ENCODE peak calls at places on chromosomes 6 and 20, in ten cellular contexts. One of them, this sample, is unnamed.

GRCh38 chr20:58996226-58996611 is 10.8 kb downstream of the CTSZ start:
- DNase-seq in epithelial cell of esophagus: no peak
- DNase-seq in activated CD8-positive, alpha-beta T cell treated with anti-CD3 and anti-CD28 coated beads for 36 hours: no peak
- DNase-seq in HepG2: no peak
- DNase-seq in ascending aorta: no peak
- DNase-seq in IMR-90: no peak
- DNase-seq in esophagus muscularis mucosa: no peak
- DNase-seq in lung: no peak
- DNase-seq in lower lobe of right lung: no peak
- DNase-seq in HFFc6: no peak
- DNase-seq in this sample: no peak

GRCh38 chr6:9405369-9405768 is 970.0 kb upstream of the SLC35B3 start:
- DNase-seq in HFFc6: peak; percentile 83
- DNase-seq in esophagus muscularis mucosa: no peak
- DNase-seq in IMR-90: peak; percentile 91
- DNase-seq in epithelial cell of esophagus: peak; percentile 91
- DNase-seq in HepG2: no peak
- DNase-seq in ascending aorta: no peak
- DNase-seq in lung: no peak
- DNase-seq in lower lobe of right lung: no peak
- DNase-seq in activated CD8-positive, alpha-beta T cell treated with anti-CD3 and anti-CD28 coated beads for 36 hours: no peak
- DNase-seq in this sample: no peak

GRCh38 chr6:22082278-22082677 is 214.6 kb downstream of the PRL start:
- DNase-seq in activated CD8-positive, alpha-beta T cell treated with anti-CD3 and anti-CD28 coated beads for 36 hours: no peak
- DNase-seq in HepG2: no peak
- DNase-seq in ascending aorta: no peak
- DNase-seq in HFFc6: no peak
- DNase-seq in lower lobe of right lung: no peak
- DNase-seq in IMR-90: peak; percentile 65
- DNase-seq in esophagus muscularis mucosa: no peak
- DNase-seq in epithelial cell of esophagus: peak; percentile 12
- DNase-seq in lung: no peak
- DNase-seq in this sample: no peak

GRCh38 chr6:155121699-155122098 is 126.6 kb downstream of the TIAM2 start:
- DNase-seq in epithelial cell of esophagus: no peak
- DNase-seq in HepG2: no peak
- DNase-seq in esophagus muscularis mucosa: no peak
- DNase-seq in lung: no peak
- DNase-seq in HFFc6: peak; percentile 28
- DNase-seq in ascending aorta: no peak
- DNase-seq in activated CD8-positive, alpha-beta T cell treated with anti-CD3 and anti-CD28 coated beads for 36 hours: no peak
- DNase-seq in lower lobe of right lung: no peak
- DNase-seq in IMR-90: no peak
- DNase-seq in this sample: no peak

GRCh38 chr6:129280719-129281118 is 397.8 kb downstream of the LAMA2 start:
- DNase-seq in IMR-90: no peak
- DNase-seq in HepG2: no peak
- DNase-seq in epithelial cell of esophagus: no peak
- DNase-seq in lower lobe of right lung: no peak
- DNase-seq in activated CD8-positive, alpha-beta T cell treated with anti-CD3 and anti-CD28 coated beads for 36 hours: peak; percentile 53
- DNase-seq in esophagus muscularis mucosa: no peak
- DNase-seq in ascending aorta: no peak
- DNase-seq in lung: no peak
- DNase-seq in HFFc6: no peak
- DNase-seq in this sample: no peak

GRCh38 chr6:156720739-156721714 is 56.2 kb upstream of the ARID1B start:
- DNase-seq in esophagus muscularis mucosa: no peak
- DNase-seq in activated CD8-positive, alpha-beta T cell treated with anti-CD3 and anti-CD28 coated beads for 36 hours: no peak
- DNase-seq in ascending aorta: no peak
- DNase-seq in epithelial cell of esophagus: peak; percentile 87
- DNase-seq in IMR-90: peak; percentile 31
- DNase-seq in HepG2: peak; percentile 24
- DNase-seq in lower lobe of right lung: peak; percentile 65
- DNase-seq in lung: peak; percentile 58
- DNase-seq in HFFc6: no peak
- DNase-seq in this sample: peak; percentile 52

GRCh38 chr6:344816-345340 is 46.7 kb upstream of the IRF4 start:
- DNase-seq in HFFc6: no peak
- DNase-seq in esophagus muscularis mucosa: no peak
- DNase-seq in HepG2: no peak
- DNase-seq in IMR-90: peak; percentile 53
- DNase-seq in lung: no peak
- DNase-seq in ascending aorta: no peak
- DNase-seq in activated CD8-positive, alpha-beta T cell treated with anti-CD3 and anti-CD28 coated beads for 36 hours: no peak
- DNase-seq in epithelial cell of esophagus: no peak
- DNase-seq in lower lobe of right lung: peak; percentile 41
- DNase-seq in this sample: no peak

GRCh38 chr20:63782051-63782471 is 42.5 kb downstream of the SLC2A4RG start:
- DNase-seq in activated CD8-positive, alpha-beta T cell treated with anti-CD3 and anti-CD28 coated beads for 36 hours: peak; percentile 80
- DNase-seq in lower lobe of right lung: no peak
- DNase-seq in epithelial cell of esophagus: no peak
- DNase-seq in esophagus muscularis mucosa: no peak
- DNase-seq in HepG2: peak; percentile 60
- DNase-seq in HFFc6: no peak
- DNase-seq in lung: no peak
- DNase-seq in IMR-90: no peak
- DNase-seq in ascending aorta: no peak
- DNase-seq in this sample: no peak

GRCh38 chr6:167079853-167080297 is 43.0 kb upstream of the CCR6 start:
- DNase-seq in IMR-90: no peak
- DNase-seq in HFFc6: no peak
- DNase-seq in ascending aorta: no peak
- DNase-seq in lower lobe of right lung: no peak
- DNase-seq in esophagus muscularis mucosa: no peak
- DNase-seq in lung: no peak
- DNase-seq in HepG2: no peak
- DNase-seq in activated CD8-positive, alpha-beta T cell treated with anti-CD3 and anti-CD28 coated beads for 36 hours: peak; percentile 88
- DNase-seq in epithelial cell of esophagus: no peak
- DNase-seq in this sample: peak; percentile 83

GRCh38 chr6:15512126-15512525 is 150.7 kb downstream of the DTNBP1 start:
- DNase-seq in lung: no peak
- DNase-seq in HepG2: peak; percentile 41
- DNase-seq in activated CD8-positive, alpha-beta T cell treated with anti-CD3 and anti-CD28 coated beads for 36 hours: no peak
- DNase-seq in lower lobe of right lung: no peak
- DNase-seq in ascending aorta: no peak
- DNase-seq in esophagus muscularis mucosa: no peak
- DNase-seq in HFFc6: no peak
- DNase-seq in IMR-90: no peak
- DNase-seq in epithelial cell of esophagus: no peak
- DNase-seq in this sample: no peak
- TF ChIP-seq CTCF in lung: no peak
- TF ChIP-seq CTCF in HepG2: peak; percentile 71
- TF ChIP-seq CTCF in activated CD8-positive, alpha-beta T cell treated with anti-CD3 and anti-CD28 coated beads for 36 hours: no peak
- TF ChIP-seq CTCF in lower lobe of right lung: no peak
- TF ChIP-seq CTCF in ascending aorta: no peak
- TF ChIP-seq CTCF in esophagus muscularis mucosa: no peak
- TF ChIP-seq CTCF in HFFc6: peak; percentile 37
- TF ChIP-seq CTCF in IMR-90: no peak
- TF ChIP-seq CTCF in epithelial cell of esophagus: no peak
- TF ChIP-seq CTCF in this sample: no peak

GRCh38 chr20:33503564-33503963 is 13.7 kb downstream of the CBFA2T2 start:
- DNase-seq in lung: no peak
- DNase-seq in esophagus muscularis mucosa: no peak
- DNase-seq in HepG2: no peak
- DNase-seq in lower lobe of right lung: no peak
- DNase-seq in ascending aorta: no peak
- DNase-seq in epithelial cell of esophagus: no peak
- DNase-seq in HFFc6: no peak
- DNase-seq in IMR-90: no peak
- DNase-seq in activated CD8-positive, alpha-beta T cell treated with anti-CD3 and anti-CD28 coated beads for 36 hours: no peak
- DNase-seq in this sample: no peak
- TF ChIP-seq CTCF in lung: no peak
- TF ChIP-seq CTCF in esophagus muscularis mucosa: no peak
- TF ChIP-seq CTCF in HepG2: no peak
- TF ChIP-seq CTCF in lower lobe of right lung: no peak
- TF ChIP-seq CTCF in ascending aorta: no peak
- TF ChIP-seq CTCF in epithelial cell of esophagus: no peak
- TF ChIP-seq CTCF in HFFc6: no peak
- TF ChIP-seq CTCF in IMR-90: no peak
- TF ChIP-seq CTCF in activated CD8-positive, alpha-beta T cell treated with anti-CD3 and anti-CD28 coated beads for 36 hours: no peak
- TF ChIP-seq CTCF in this sample: no peak

GRCh38 chr6:50791900-50792508 is 26.7 kb upstream of the TFAP2B start:
- DNase-seq in activated CD8-positive, alpha-beta T cell treated with anti-CD3 and anti-CD28 coated beads for 36 hours: no peak
- DNase-seq in esophagus muscularis mucosa: no peak
- DNase-seq in lung: no peak
- DNase-seq in ascending aorta: no peak
- DNase-seq in IMR-90: peak; percentile 30
- DNase-seq in HepG2: peak; percentile 61
- DNase-seq in epithelial cell of esophagus: peak; percentile 66
- DNase-seq in lower lobe of right lung: no peak
- DNase-seq in HFFc6: peak; percentile 24
- DNase-seq in this sample: peak; percentile 26
- TF ChIP-seq CTCF in activated CD8-positive, alpha-beta T cell treated with anti-CD3 and anti-CD28 coated beads for 36 hours: peak; percentile 74
- TF ChIP-seq CTCF in esophagus muscularis mucosa: peak; percentile 40
- TF ChIP-seq CTCF in lung: peak; percentile 36
- TF ChIP-seq CTCF in ascending aorta: no peak
- TF ChIP-seq CTCF in IMR-90: peak; percentile 68
- TF ChIP-seq CTCF in HepG2: peak; percentile 82
- TF ChIP-seq CTCF in epithelial cell of esophagus: peak; percentile 90
- TF ChIP-seq CTCF in lower lobe of right lung: peak; percentile 67
- TF ChIP-seq CTCF in HFFc6: peak; percentile 84
- TF ChIP-seq CTCF in this sample: peak; percentile 78

DNA sequence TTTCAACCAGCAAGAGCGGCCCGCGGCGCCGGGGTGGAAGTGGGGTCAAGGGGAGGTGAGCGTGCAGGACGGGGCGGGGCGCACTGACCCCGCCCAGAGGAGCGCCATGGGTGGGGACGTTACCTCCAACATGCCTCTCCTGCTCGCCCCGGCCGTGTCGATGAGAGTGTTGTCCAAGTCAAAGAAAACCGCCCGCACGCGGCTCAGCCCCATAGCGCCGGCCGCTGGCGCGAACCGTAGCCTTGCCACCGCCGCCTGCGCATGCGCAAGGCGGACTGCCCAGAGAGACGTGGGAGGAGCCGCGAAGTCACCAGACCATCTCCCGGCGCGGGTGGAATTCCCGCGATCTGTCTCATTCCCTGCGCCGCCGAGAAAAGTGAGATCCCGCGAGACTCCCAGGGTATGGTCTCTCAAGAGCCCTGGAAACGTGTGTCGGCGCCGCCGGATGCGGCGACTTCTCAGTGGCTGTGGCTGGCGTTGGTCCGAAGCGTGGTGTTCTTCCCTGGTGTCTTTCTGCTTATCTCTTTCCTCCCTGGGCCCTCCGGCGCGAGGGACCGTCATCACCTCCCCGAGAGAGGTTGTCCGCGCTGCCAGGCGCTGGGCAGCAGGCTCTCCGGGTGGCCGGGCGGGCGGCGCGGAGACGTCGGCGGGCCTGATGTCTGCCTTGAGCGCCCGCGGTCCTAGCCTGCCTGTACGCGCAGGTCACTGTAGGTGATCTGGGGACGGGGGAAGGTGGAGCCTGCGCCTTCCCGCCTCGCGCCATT is at the start of gene NANP:
- DNase-seq in lower lobe of right lung: peak; percentile 98
- DNase-seq in activated CD8-positive, alpha-beta T cell treated with anti-CD3 and anti-CD28 coated beads for 36 hours: peak; percentile 96
- DNase-seq in epithelial cell of esophagus: peak; percentile 99
- DNase-seq in HFFc6: peak; percentile 97
- DNase-seq in lung: peak; percentile 96
- DNase-seq in IMR-90: peak; percentile 98
- DNase-seq in ascending aorta: peak; percentile 95
- DNase-seq in HepG2: peak; percentile 100
- DNase-seq in esophagus muscularis mucosa: peak; percentile 97
- DNase-seq in this sample: peak; percentile 96
- TF ChIP-seq CTCF in lower lobe of right lung: no peak
- TF ChIP-seq CTCF in activated CD8-positive, alpha-beta T cell treated with anti-CD3 and anti-CD28 coated beads for 36 hours: no peak
- TF ChIP-seq CTCF in epithelial cell of esophagus: no peak
- TF ChIP-seq CTCF in HFFc6: no peak
- TF ChIP-seq CTCF in lung: no peak
- TF ChIP-seq CTCF in IMR-90: no peak
- TF ChIP-seq CTCF in ascending aorta: no peak
- TF ChIP-seq CTCF in HepG2: peak; percentile 65
- TF ChIP-seq CTCF in esophagus muscularis mucosa: peak; percentile 26
- TF ChIP-seq CTCF in this sample: no peak

GRCh38 chr6:75213732-75214131 is 7.9 kb upstream of the COL12A1 start:
- DNase-seq in HepG2: no peak
- DNase-seq in HFFc6: no peak
- DNase-seq in activated CD8-positive, alpha-beta T cell treated with anti-CD3 and anti-CD28 coated beads for 36 hours: peak; percentile 44
- DNase-seq in esophagus muscularis mucosa: no peak
- DNase-seq in epithelial cell of esophagus: no peak
- DNase-seq in lung: no peak
- DNase-seq in ascending aorta: no peak
- DNase-seq in IMR-90: no peak
- DNase-seq in lower lobe of right lung: no peak
- DNase-seq in this sample: no peak
- TF ChIP-seq CTCF in HepG2: no peak
- TF ChIP-seq CTCF in HFFc6: peak; percentile 42
- TF ChIP-seq CTCF in activated CD8-positive, alpha-beta T cell treated with anti-CD3 and anti-CD28 coated beads for 36 hours: no peak
- TF ChIP-seq CTCF in esophagus muscularis mucosa: no peak
- TF ChIP-seq CTCF in epithelial cell of esophagus: no peak
- TF ChIP-seq CTCF in lung: no peak
- TF ChIP-seq CTCF in ascending aorta: no peak
- TF ChIP-seq CTCF in IMR-90: no peak
- TF ChIP-seq CTCF in lower lobe of right lung: no peak
- TF ChIP-seq CTCF in this sample: peak; percentile 5

GRCh38 chr6:142698751-142699150 is 246.2 kb downstream of the HIVEP2 start:
- DNase-seq in IMR-90: no peak
- DNase-seq in esophagus muscularis mucosa: no peak
- DNase-seq in activated CD8-positive, alpha-beta T cell treated with anti-CD3 and anti-CD28 coated beads for 36 hours: no peak
- DNase-seq in ascending aorta: no peak
- DNase-seq in lower lobe of right lung: no peak
- DNase-seq in lung: no peak
- DNase-seq in HepG2: no peak
- DNase-seq in HFFc6: no peak
- DNase-seq in epithelial cell of esophagus: peak; percentile 18
- DNase-seq in this sample: no peak
- TF ChIP-seq CTCF in IMR-90: peak; percentile 6
- TF ChIP-seq CTCF in esophagus muscularis mucosa: no peak
- TF ChIP-seq CTCF in activated CD8-positive, alpha-beta T cell treated with anti-CD3 and anti-CD28 coated beads for 36 hours: no peak
- TF ChIP-seq CTCF in ascending aorta: no peak
- TF ChIP-seq CTCF in lower lobe of right lung: no peak
- TF ChIP-seq CTCF in lung: no peak
- TF ChIP-seq CTCF in HepG2: no peak
- TF ChIP-seq CTCF in HFFc6: peak; percentile 40
- TF ChIP-seq CTCF in epithelial cell of esophagus: peak; percentile 35
- TF ChIP-seq CTCF in this sample: no peak